ENCODE peak calls at places on chromosomes 11 and 22, in nine cellular contexts. E is HFFc6, A is Panc1, V is cardiac muscle cell, J is fibroblast of mammary gland, M is endothelial cell, W is foreskin fibroblast, Z is nephron progenitor cell, L is bronchial epithelial cell. I is an unnamed sample.

GRCh38 chr22:23926561-23926960 is 32.4 kb downstream of the MIF start:
- DNase-seq in M (no peak), J (no peak), A (no peak), V (no peak), W (no peak), E (no peak), L (no peak), Z (no peak), I (no peak)

GRCh38 chr11:10350341-10350740 is 45.5 kb downstream of the ADM start:
- DNase-seq in A (no peak), E (peak), Z (no peak), J (peak), L (peak), M (no peak), W (peak), V (peak), I (peak)

GRCh38 chr22:32100711-32101110 is 57.6 kb downstream of the SLC5A1 start:
- DNase-seq in L (no peak), V (no peak), Z (no peak), E (no peak), M (no peak), W (no peak), J (no peak), A (no peak), I (peak)

GRCh38 chr11:5575159-5575558 is 5.5 kb upstream of the OR52B6 start:
- DNase-seq in V (no peak), A (no peak), Z (no peak), W (no peak), M (no peak), E (no peak), J (no peak), L (no peak), I (no peak)

GRCh38 chr22:50527921-50528681 is 1.7 kb downstream of the TYMP start:
- DNase-seq in L (no peak), Z (no peak), W (no peak), M (no peak), J (no peak), E (no peak), V (no peak), A (no peak), I (no peak)

GRCh38 chr22:24289138-24289537 is 18.5 kb downstream of the SPECC1L start:
- DNase-seq in V (peak), M (no peak), W (peak), Z (no peak), J (peak), A (no peak), E (peak), L (peak), I (no peak)

GRCh38 chr11:134407321-134407828 is 4.7 kb downstream of the B3GAT1 start:
- DNase-seq in Z (no peak), V (no peak), L (no peak), E (no peak), W (no peak), J (no peak), M (no peak), A (no peak), I (no peak)

GRCh38 chr11:116062129-116062525 is 557.9 kb upstream of the CADM1 start:
- DNase-seq in L (no peak), J (no peak), A (no peak), V (no peak), E (no peak), W (no peak), Z (no peak), M (no peak), I (no peak)

GRCh38 chr11:96275807-96276594 is 67.0 kb downstream of the MAML2 start:
- DNase-seq in J (no peak), M (no peak), Z (no peak), V (peak), E (peak), W (peak), A (no peak), L (peak), I (no peak)

GRCh38 chr11:120139316-120140069 is 1.6 kb upstream of the TRIM29 start:
- DNase-seq in L (no peak), Z (no peak), A (no peak), V (no peak), M (no peak), W (no peak), J (no peak), E (no peak), I (no peak)

GRCh38 chr11:68297812-68298658 is 14.4 kb upstream of the LRP5 start:
- DNase-seq in W (peak), Z (peak), J (peak), A (no peak), M (peak), L (peak), V (peak), E (peak), I (peak)

DNA sequence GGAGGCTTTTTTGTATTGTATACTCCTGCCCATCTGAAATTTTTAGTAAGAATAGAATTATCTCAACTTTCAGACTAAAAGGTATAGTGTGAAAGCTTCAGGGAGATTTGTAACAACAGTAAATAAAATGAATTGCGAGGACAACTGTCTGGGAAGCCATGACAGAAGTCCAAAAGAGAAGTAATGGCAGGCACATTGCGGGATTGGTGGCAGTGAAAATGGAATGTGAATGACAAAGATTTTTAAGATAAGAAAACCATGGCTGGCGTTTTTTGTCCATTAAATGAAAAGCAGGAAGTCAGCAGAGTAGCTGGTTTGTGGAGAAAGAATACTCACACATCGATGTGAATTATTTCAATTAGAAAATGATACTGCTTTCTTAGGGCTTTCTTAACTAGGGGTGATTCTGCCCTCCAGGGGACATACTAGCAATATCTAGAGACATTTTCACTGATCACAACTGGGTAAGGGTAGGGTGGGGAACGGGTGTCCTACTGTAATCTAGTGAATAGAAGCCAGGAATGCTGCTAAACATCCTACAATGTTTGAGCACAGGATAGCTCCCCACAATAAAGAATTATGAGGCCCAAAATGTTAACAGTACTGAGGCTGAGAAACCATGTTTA is 1.6 kb downstream of the NPAT start:
- DNase-seq in J (peak), M (no peak), V (peak), W (peak), E (no peak), L (peak), Z (no peak), A (no peak), I (no peak)
- TF ChIP-seq CTCF in J (no peak), M (no peak), V (peak), W (no peak), E (no peak), L (no peak), Z (no peak), A (no peak), I (no peak)

GRCh38 chr11:95231126-95231880 is at the start of gene SESN3:
- DNase-seq in A (peak), L (peak), V (peak), E (peak), W (peak), J (peak), Z (peak), M (peak), I (peak)
- TF ChIP-seq CTCF in A (no peak), L (peak), V (peak), E (no peak), W (no peak), J (peak), Z (no peak), M (no peak), I (no peak)

GRCh38 chr11:76838422-76839068 is 22.2 kb upstream of the ACER3 start:
- DNase-seq in V (peak), W (peak), A (no peak), Z (peak), E (no peak), M (peak), L (no peak), J (peak), I (no peak)
- TF ChIP-seq CTCF in V (peak), W (peak), A (peak), Z (no peak), E (peak), M (no peak), L (no peak), J (peak), I (no peak)

GRCh38 chr11:108278954-108279353 is 56.1 kb downstream of the ATM start:
- DNase-seq in W (no peak), E (no peak), J (no peak), Z (no peak), M (no peak), L (no peak), A (no peak), V (no peak), I (no peak)
- TF ChIP-seq CTCF in W (no peak), E (no peak), J (no peak), Z (no peak), M (no peak), L (no peak), A (no peak), V (no peak), I (no peak)

DNA sequence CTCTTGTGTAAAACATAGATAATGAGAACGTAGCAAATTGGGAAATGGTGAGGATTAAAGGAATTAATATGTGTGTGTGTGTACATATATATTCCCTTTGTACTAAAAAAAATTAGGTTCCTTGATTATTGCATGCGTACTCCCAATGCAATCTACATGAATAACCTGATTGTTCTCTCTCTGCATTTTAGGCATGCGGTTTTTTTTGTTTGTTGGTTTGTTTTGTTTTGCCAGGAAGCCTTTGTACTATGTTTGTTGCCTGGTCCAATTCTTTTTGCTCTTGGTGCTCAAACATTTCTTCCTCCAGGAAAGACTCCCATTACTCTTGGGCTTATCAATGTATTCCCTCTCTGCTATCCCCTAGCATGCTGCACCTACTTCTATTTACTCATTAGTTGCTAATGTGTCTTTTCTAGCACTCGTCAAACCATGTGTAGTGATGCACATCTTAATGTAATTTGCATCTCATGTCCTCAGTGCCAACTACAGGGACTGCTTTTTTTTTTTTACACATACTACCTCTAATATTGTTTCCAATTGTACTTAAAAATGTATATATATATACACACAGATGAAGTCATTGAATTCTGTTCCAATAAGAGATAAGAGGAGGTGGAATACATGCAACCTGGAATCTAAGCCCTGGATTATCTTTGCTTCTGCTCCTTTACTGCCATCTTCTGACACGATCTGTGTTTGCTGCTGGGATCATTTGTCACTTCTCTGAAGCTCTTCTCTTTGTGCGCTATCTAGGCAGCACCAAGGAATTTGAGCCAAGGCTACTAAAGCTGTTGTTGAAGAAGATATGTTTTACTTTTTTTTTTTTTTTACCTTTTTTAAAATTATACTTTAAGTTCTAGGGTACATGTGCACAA is 197.2 kb upstream of the ANO3 start:
- DNase-seq in V (peak), J (peak), A (no peak), M (peak), Z (peak), E (no peak), W (peak), L (peak), I (peak)
- TF ChIP-seq CTCF in V (peak), J (peak), A (peak), M (no peak), Z (peak), E (peak), W (peak), L (peak), I (no peak)